ENCODE peak calls at places on chromosomes 7 and 10, in four cellular contexts. F, R, O and P are unnamed samples.
A peak's percentile ranks its signal among the peaks of the same experiment; 100 is the strongest.

GRCh38 chr10:118865998-118866778 is 111.4 kb upstream of the CACUL1 start:
- DNase-seq in F (no peak), R (no peak), O (no peak), P (no peak)

GRCh38 chr7:35494407-35494806 is 200.5 kb downstream of the HERPUD2 start:
- DNase-seq in F (no peak), R (no peak), O (no peak), P (no peak)

GRCh38 chr7:36130236-36130945 is 22.7 kb upstream of the EEPD1 start:
- DNase-seq in F (no peak), R (no peak), O (no peak), P (no peak)

GRCh38 chr10:75375828-75376227 is 25.7 kb downstream of the ZNF503 start:
- DNase-seq in F (no peak), R (no peak), O (no peak), P (no peak)

GRCh38 chr7:106283831-106284515 is 810 bp downstream of the NAMPT start:
- DNase-seq in F (peak; percentile 37), R (peak; percentile 63), O (peak; percentile 74), P (peak; percentile 82)

GRCh38 chr10:30728127-30728526 is 98.6 kb upstream of the LYZL2 start:
- DNase-seq in F (no peak), R (no peak), O (no peak), P (no peak)

GRCh38 chr10:129694633-129695356 is 227.8 kb downstream of the MGMT start:
- DNase-seq in F (no peak), R (no peak), O (peak; percentile 86), P (peak; percentile 86)

GRCh38 chr10:117168135-117168674 is 29.1 kb upstream of the KCNK18 start:
- DNase-seq in F (no peak), R (peak; percentile 62), O (peak; percentile 72), P (peak; percentile 69)

GRCh38 chr7:33072471-33072870 is 9.9 kb upstream of the NT5C3A start:
- DNase-seq in F (peak; percentile 7), R (no peak), O (no peak), P (no peak)

GRCh38 chr10:119428789-119429188 is 113.7 kb downstream of the RGS10 start:
- DNase-seq in F (no peak), R (no peak), O (no peak), P (no peak)

GRCh38 chr7:4681922-4682620 is at the start of gene FOXK1:
- DNase-seq in F (peak; percentile 57), R (peak; percentile 72), O (peak; percentile 88), P (peak; percentile 88)

GRCh38 chr7:112042631-112043030 is 163.6 kb downstream of the DOCK4 start:
- DNase-seq in F (no peak), R (no peak), O (no peak), P (no peak)

GRCh38 chr10:48938281-48938680 is 1.4 kb downstream of the LRRC18 start:
- DNase-seq in F (no peak), R (no peak), O (no peak), P (no peak)

GRCh38 chr10:49508249-49508648 is 30.7 kb downstream of the ERCC6 start:
- DNase-seq in F (no peak), R (no peak), O (no peak), P (no peak)

GRCh38 chr10:35614312-35614711 is 9.2 kb downstream of the GJD4 start:
- DNase-seq in F (no peak), R (no peak), O (no peak), P (no peak)

GRCh38 chr7:148806187-148806586 is 77.9 kb downstream of the EZH2 start:
- DNase-seq in F (no peak), R (no peak), O (no peak), P (no peak)

GRCh38 chr7:44796034-44796503 is 412 bp upstream of the PPIA start:
- DNase-seq in F (no peak), R (no peak), O (no peak), P (no peak)

DNA sequence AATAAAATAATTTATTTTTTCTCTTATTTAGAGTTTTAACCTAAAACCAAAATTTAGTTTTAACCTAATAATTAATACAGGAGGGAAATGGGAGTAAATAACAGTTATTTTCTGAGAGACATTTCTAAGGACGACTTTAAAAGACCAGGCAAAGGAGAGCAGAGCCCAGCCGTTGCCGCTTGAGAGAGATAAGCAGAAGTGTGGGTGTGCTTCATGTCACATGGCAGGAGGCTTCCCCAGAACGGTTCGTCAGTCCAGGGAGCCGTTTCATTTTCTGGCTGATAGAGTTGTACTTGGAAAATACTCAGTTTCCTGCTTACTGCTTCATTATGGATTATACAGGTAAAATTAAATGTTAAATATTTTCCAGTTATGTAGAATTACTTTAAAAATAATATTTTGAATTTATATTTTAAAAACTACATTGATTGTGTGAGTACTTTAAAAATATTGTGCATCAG is 61.4 kb downstream of the ST7 start:
- DNase-seq in F (peak; percentile 11), R (no peak), O (peak; percentile 62), P (peak; percentile 77)
- TF ChIP-seq POLR2A in F (no peak), R (no peak), O (no peak), P (no peak)

DNA sequence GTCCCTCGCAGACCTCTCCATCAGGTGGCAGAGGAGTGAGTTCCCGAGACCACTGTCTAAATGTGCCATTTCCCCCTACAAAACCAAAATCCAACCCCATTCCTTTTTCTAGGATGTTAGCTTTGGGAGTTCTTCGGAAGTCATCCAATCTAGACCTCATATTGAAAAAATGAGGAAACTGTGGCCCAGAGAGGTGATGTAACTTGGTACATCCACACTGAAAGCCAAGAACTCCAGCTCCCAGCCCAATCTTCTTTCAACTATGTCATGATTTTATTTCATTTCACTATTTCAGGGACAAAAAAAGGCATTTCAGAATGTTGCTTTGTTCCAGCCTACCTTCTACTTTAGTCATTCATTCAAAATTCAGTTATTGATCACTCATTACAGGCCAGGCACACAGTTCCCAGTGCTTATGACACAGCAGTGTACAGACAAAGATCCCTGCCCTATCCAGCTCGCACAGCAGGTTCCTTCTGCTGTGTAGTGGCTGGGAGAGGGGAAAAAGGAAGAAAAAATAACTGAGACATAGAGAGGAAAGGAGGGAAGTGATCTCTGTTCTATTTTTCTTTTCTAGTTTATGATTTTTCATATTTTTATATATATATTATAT is 35.8 kb downstream of the SCRN1 start:
- DNase-seq in F (no peak), R (no peak), O (no peak), P (no peak)
- TF ChIP-seq CTCF in F (no peak), R (no peak), O (no peak), P (no peak)

DNA sequence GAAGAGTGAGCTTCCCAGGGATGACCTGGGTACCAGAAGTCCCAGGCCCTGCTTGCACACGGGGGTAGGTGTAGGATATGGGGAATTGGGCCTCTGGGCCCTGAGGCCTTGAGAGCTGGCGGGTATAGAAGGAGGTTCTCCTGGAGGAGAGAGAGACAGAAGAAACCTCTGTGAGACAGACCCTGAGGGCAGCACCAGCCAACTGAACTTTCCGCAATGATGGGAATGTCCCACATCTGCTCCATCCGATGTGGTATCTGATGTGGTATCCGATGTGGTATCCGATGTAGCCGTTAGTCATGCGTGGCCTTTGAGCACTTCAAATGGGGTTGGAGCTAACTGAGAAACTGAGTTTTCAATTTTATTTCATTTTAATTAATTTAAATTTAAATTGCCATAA is 30.6 kb upstream of the PLEKHA1 start:
- DNase-seq in F (no peak), R (no peak), O (no peak), P (no peak)
- H3K27ac ChIP-seq in F (no peak overlapping the region), R (no peak overlapping the region), O (no peak overlapping the region), P (no peak overlapping the region)

GRCh38 chr10:88392222-88392621 is 190.9 kb downstream of the RNLS start:
- DNase-seq in F (no peak), R (no peak), O (no peak), P (no peak)
- TF ChIP-seq POLR2A in F (no peak), R (no peak), O (no peak), P (no peak)

DNA sequence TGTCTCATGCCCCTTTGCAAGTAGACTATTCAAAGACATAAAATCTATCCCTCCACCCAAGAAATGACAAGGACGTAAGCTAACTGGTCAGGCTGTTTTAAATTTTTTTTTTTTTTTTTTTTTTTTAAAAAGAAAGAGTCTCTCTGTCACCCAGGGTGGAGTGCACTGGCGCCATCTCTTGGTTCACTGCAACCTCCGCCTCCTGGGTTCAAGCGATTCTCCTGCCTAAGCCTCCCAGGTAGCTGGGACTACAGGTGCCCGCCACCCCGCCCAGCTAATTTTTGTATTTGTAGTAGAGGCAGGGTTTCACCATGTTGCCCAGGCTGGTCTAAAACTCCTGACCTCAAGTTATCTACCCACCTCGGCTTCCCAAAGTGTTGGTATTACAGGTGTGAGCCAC is 11.2 kb downstream of the TRA2A start:
- DNase-seq in F (no peak), R (peak; percentile 29), O (no peak), P (no peak)
- TF ChIP-seq CTCF in F (no peak), R (peak; percentile 40), O (no peak), P (no peak)

GRCh38 chr7:101099969-101100781 is 14.9 kb downstream of the TRIM56 start:
- DNase-seq in F (peak; percentile 75), R (peak; percentile 98), O (peak; percentile 98), P (peak; percentile 98)
- H3K27ac ChIP-seq in F (peak overlapping the region; percentile 63), R (peak overlapping the region; percentile 99), O (peak overlapping the region; percentile 64), P (peak overlapping the region; percentile 77)

GRCh38 chr10:71814923-71815411 is 36.1 kb downstream of the PSAP start:
- DNase-seq in F (no peak), R (no peak), O (no peak), P (no peak)
- TF ChIP-seq POLR2A in F (no peak), R (no peak), O (no peak), P (no peak)